ENCODE peak calls at places on chromosomes 13 and 19, in eight cellular contexts. U is psoas muscle; W is HAP-1; F is heart right ventricle; K is AG08395; A is stimulated activated CD8-positive, alpha-beta memory T cell treated with anti-CD3 and anti-CD28 coated beads, Interleukin-2, amount 100 ng/mL, for 48 hours; I is astrocyte of the hippocampus; S is AG10803. P is an unnamed sample.

GRCh38 chr13:113959198-113959597 is 14.7 kb downstream of the C13orf46 start:
- DNase-seq in U (no peak), W (no peak), F (no peak), K (no peak), A (no peak), I (no peak), S (no peak), P (no peak)

GRCh38 chr19:17289489-17289888 is 7.8 kb downstream of the ANKLE1 start:
- DNase-seq in U (peak), W (peak), F (peak), K (peak), A (no peak), I (peak), S (peak), P (peak)

GRCh38 chr13:40971321-40971720 is 47.8 kb downstream of the ELF1 start:
- DNase-seq in U (no peak), W (no peak), F (no peak), K (no peak), A (no peak), I (no peak), S (no peak), P (no peak)

GRCh38 chr19:4083677-4084546 is 17.2 kb upstream of the ZBTB7A start:
- DNase-seq in U (peak), W (peak), F (peak), K (no peak), A (no peak), I (no peak), S (no peak), P (no peak)

GRCh38 chr19:17209126-17210036 is 5.8 kb upstream of the USE1 start:
- DNase-seq in U (no peak), W (peak), F (no peak), K (peak), A (peak), I (peak), S (peak), P (no peak)

GRCh38 chr13:52617070-52618060 is 24.9 kb upstream of the HNRNPA1L2 start:
- DNase-seq in U (peak), W (peak), F (peak), K (peak), A (peak), I (peak), S (peak), P (peak)

GRCh38 chr19:56139847-56140582 is 1.1 kb upstream of the ZNF444 start:
- DNase-seq in U (no peak), W (no peak), F (no peak), K (no peak), A (no peak), I (no peak), S (no peak), P (no peak)

GRCh38 chr13:100381595-100382224 is 206.9 kb downstream of the GGACT start:
- DNase-seq in U (no peak), W (no peak), F (no peak), K (no peak), A (no peak), I (no peak), S (no peak), P (no peak)

GRCh38 chr13:60351326-60351725 is 45.7 kb upstream of the TDRD3 start:
- DNase-seq in U (no peak), W (peak), F (no peak), K (peak), A (no peak), I (peak), S (peak), P (no peak)

GRCh38 chr13:61670384-61671161 is 254.9 kb upstream of the PCDH20 start:
- DNase-seq in U (no peak), W (no peak), F (no peak), K (no peak), A (no peak), I (no peak), S (no peak), P (no peak)

GRCh38 chr13:46119883-46120614 is 15.2 kb upstream of the CPB2 start:
- DNase-seq in U (no peak), W (peak), F (no peak), K (no peak), A (no peak), I (peak), S (no peak), P (peak)

GRCh38 chr13:92463134-92463533 is 763.5 kb upstream of the GPC6 start:
- DNase-seq in U (no peak), W (no peak), F (no peak), K (no peak), A (no peak), I (peak), S (no peak), P (no peak)

GRCh38 chr13:25380741-25381324 is 9.1 kb downstream of the ATP8A2 start:
- DNase-seq in U (no peak), W (no peak), F (no peak), K (no peak), A (no peak), I (no peak), S (no peak), P (no peak)

GRCh38 chr19:9308091-9308490 is 1.5 kb downstream of the ZNF699 start:
- DNase-seq in U (no peak), W (no peak), F (no peak), K (no peak), A (no peak), I (no peak), S (peak), P (no peak)

GRCh38 chr13:44420376-44421220 is 47.0 kb downstream of the SERP2 start:
- DNase-seq in U (no peak), W (no peak), F (no peak), K (peak), A (no peak), I (no peak), S (peak), P (no peak)

GRCh38 chr19:19778666-19779065 is 42.9 kb downstream of the ZNF506 start:
- DNase-seq in U (no peak), W (no peak), F (no peak), K (no peak), A (no peak), I (no peak), S (no peak), P (no peak)

GRCh38 chr13:114162533-114162922 is 16.5 kb upstream of the CFAP97D2 start:
- DNase-seq in U (no peak), W (no peak), F (no peak), K (no peak), A (no peak), I (no peak), S (no peak), P (no peak)

GRCh38 chr19:43735957-43736356 is 18.8 kb downstream of the SMG9 start:
- DNase-seq in U (no peak), W (no peak), F (no peak), K (peak), A (no peak), I (peak), S (peak), P (no peak)

GRCh38 chr19:30447276-30447870 is 75.2 kb downstream of the ZNF536 start:
- DNase-seq in U (no peak), W (peak), F (no peak), K (peak), A (no peak), I (peak), S (peak), P (no peak)

GRCh38 chr19:51450730-51451307 is 7.4 kb downstream of the SIGLEC8 start:
- DNase-seq in U (no peak), W (no peak), F (no peak), K (no peak), A (no peak), I (no peak), S (no peak), P (no peak)

GRCh38 chr13:19862511-19863313 is 737 bp downstream of the ZMYM5 start:
- DNase-seq in U (peak), W (peak), F (peak), K (peak), A (peak), I (peak), S (peak), P (peak)

GRCh38 chr13:25377244-25377962 is 5.6 kb downstream of the ATP8A2 start:
- DNase-seq in U (no peak), W (no peak), F (no peak), K (no peak), A (no peak), I (no peak), S (no peak), P (no peak)

GRCh38 chr13:112346173-112346898 is 29.8 kb upstream of the SPACA7 start:
- DNase-seq in U (no peak), W (peak), F (no peak), K (no peak), A (no peak), I (peak), S (no peak), P (no peak)

GRCh38 chr13:28583661-28584091 is 75.3 kb upstream of the POMP start:
- DNase-seq in U (no peak), W (no peak), F (no peak), K (peak), A (no peak), I (no peak), S (peak), P (no peak)

GRCh38 chr13:111289251-111289650 is 31.2 kb upstream of the TEX29 start:
- DNase-seq in U (no peak), W (no peak), F (no peak), K (no peak), A (no peak), I (no peak), S (no peak), P (peak)

GRCh38 chr19:35031072-35031881 is 1.0 kb downstream of the SCN1B start:
- DNase-seq in U (peak), W (peak), F (no peak), K (peak), A (no peak), I (peak), S (peak), P (no peak)

GRCh38 chr13:23867027-23867491 is 22.1 kb downstream of the MIPEP start:
- DNase-seq in U (no peak), W (no peak), F (no peak), K (peak), A (no peak), I (peak), S (peak), P (no peak)

GRCh38 chr13:92716749-92717148 is 509.9 kb upstream of the GPC6 start:
- DNase-seq in U (no peak), W (no peak), F (no peak), K (peak), A (no peak), I (peak), S (peak), P (no peak)

GRCh38 chr13:41457589-41458186 is 338 bp downstream of the RGCC start:
- DNase-seq in U (peak), W (peak), F (no peak), K (no peak), A (peak), I (peak), S (no peak), P (no peak)

GRCh38 chr13:32309812-32310706 is 5.1 kb downstream of the ZAR1L start:
- DNase-seq in U (no peak), W (peak), F (peak), K (peak), A (no peak), I (peak), S (peak), P (no peak)